ENCODE peak calls at places on chromosomes 13 and 19, in five cellular contexts. One of them, this sample, is unnamed. For H3K9me3, the result is how much of the 10 kb centered on the place peaks cover.

GRCh38 chr19:44647144-44647543 is 3.4 kb downstream of the PVR start:
- DNase-seq in spleen: peak
- DNase-seq in ascending aorta: no peak
- DNase-seq in PC-3: no peak
- DNase-seq in cardiac muscle cell: no peak
- DNase-seq in this sample: no peak

GRCh38 chr13:97385854-97386253 is 48.1 kb upstream of the RAP2A start:
- DNase-seq in spleen: no peak
- DNase-seq in ascending aorta: no peak
- DNase-seq in PC-3: peak
- DNase-seq in cardiac muscle cell: no peak
- DNase-seq in this sample: no peak

GRCh38 chr13:105616313-105617075 is 919.0 kb downstream of the EFNB2 start:
- DNase-seq in spleen: no peak
- DNase-seq in ascending aorta: no peak
- DNase-seq in PC-3: peak
- DNase-seq in cardiac muscle cell: no peak
- DNase-seq in this sample: no peak

GRCh38 chr13:30715837-30716236 is 19.5 kb upstream of the ALOX5AP start:
- DNase-seq in spleen: no peak
- DNase-seq in ascending aorta: no peak
- DNase-seq in PC-3: no peak
- DNase-seq in cardiac muscle cell: no peak
- DNase-seq in this sample: peak

GRCh38 chr19:43148233-43148632 is 38.1 kb downstream of the PSG5 start:
- DNase-seq in spleen: no peak
- DNase-seq in ascending aorta: no peak
- DNase-seq in PC-3: peak
- DNase-seq in cardiac muscle cell: peak
- DNase-seq in this sample: no peak

GRCh38 chr19:21697698-21698097 is 69.7 kb downstream of the ZNF100 start:
- DNase-seq in spleen: no peak
- DNase-seq in ascending aorta: no peak
- DNase-seq in PC-3: no peak
- DNase-seq in cardiac muscle cell: no peak
- DNase-seq in this sample: no peak

GRCh38 chr13:33782631-33783030 is 35.3 kb upstream of the RFC3 start:
- DNase-seq in spleen: no peak
- DNase-seq in ascending aorta: no peak
- DNase-seq in PC-3: no peak
- DNase-seq in cardiac muscle cell: no peak
- DNase-seq in this sample: no peak

GRCh38 chr13:91241249-91241648 is 106.2 kb upstream of the MIR17HG start:
- DNase-seq in spleen: no peak
- DNase-seq in ascending aorta: no peak
- DNase-seq in PC-3: no peak
- DNase-seq in cardiac muscle cell: no peak
- DNase-seq in this sample: no peak

GRCh38 chr19:53977429-53977990 is 13.9 kb upstream of the CACNG6 start:
- DNase-seq in spleen: no peak
- DNase-seq in ascending aorta: peak
- DNase-seq in PC-3: peak
- DNase-seq in cardiac muscle cell: peak
- DNase-seq in this sample: no peak

GRCh38 chr13:32229443-32229842 is 85.7 kb downstream of the ZAR1L start:
- DNase-seq in spleen: no peak
- DNase-seq in ascending aorta: no peak
- DNase-seq in PC-3: no peak
- DNase-seq in cardiac muscle cell: no peak
- DNase-seq in this sample: no peak

GRCh38 chr19:2054763-2055162 is 3.7 kb upstream of the MKNK2 start:
- DNase-seq in spleen: peak
- DNase-seq in ascending aorta: no peak
- DNase-seq in PC-3: no peak
- DNase-seq in cardiac muscle cell: no peak
- DNase-seq in this sample: peak

GRCh38 chr13:21435710-21436151 is 23.4 kb downstream of the ZDHHC20 start:
- DNase-seq in spleen: peak
- DNase-seq in ascending aorta: peak
- DNase-seq in PC-3: peak
- DNase-seq in cardiac muscle cell: peak
- DNase-seq in this sample: peak

GRCh38 chr13:96346846-96347367 is 257.0 kb downstream of the HS6ST3 start:
- DNase-seq in spleen: no peak
- DNase-seq in ascending aorta: no peak
- DNase-seq in PC-3: no peak
- DNase-seq in cardiac muscle cell: no peak
- DNase-seq in this sample: no peak

GRCh38 chr19:45474191-45474940 is 6.6 kb downstream of the FOSB start:
- DNase-seq in spleen: no peak
- DNase-seq in ascending aorta: no peak
- DNase-seq in PC-3: no peak
- DNase-seq in cardiac muscle cell: peak
- DNase-seq in this sample: no peak

GRCh38 chr19:47713046-47714021 is at the start of gene EHD2:
- DNase-seq in spleen: peak
- DNase-seq in ascending aorta: no peak
- DNase-seq in PC-3: no peak
- DNase-seq in cardiac muscle cell: peak
- DNase-seq in this sample: peak

GRCh38 chr13:106078191-106078590 is 457.3 kb downstream of the EFNB2 start:
- DNase-seq in spleen: no peak
- DNase-seq in ascending aorta: no peak
- DNase-seq in PC-3: no peak
- DNase-seq in cardiac muscle cell: peak
- DNase-seq in this sample: no peak

GRCh38 chr13:64755961-64756360 is 2474.2 kb downstream of the PCDH9 start:
- DNase-seq in spleen: no peak
- DNase-seq in ascending aorta: no peak
- DNase-seq in PC-3: no peak
- DNase-seq in cardiac muscle cell: peak
- DNase-seq in this sample: no peak

GRCh38 chr13:102212729-102213128 is 189.1 kb downstream of the FGF14 start:
- DNase-seq in spleen: no peak
- DNase-seq in ascending aorta: no peak
- DNase-seq in PC-3: no peak
- DNase-seq in cardiac muscle cell: no peak
- DNase-seq in this sample: no peak

GRCh38 chr19:56117889-56118288 is 3.2 kb downstream of the ZNF787 start:
- DNase-seq in spleen: no peak
- DNase-seq in ascending aorta: no peak
- DNase-seq in PC-3: no peak
- DNase-seq in cardiac muscle cell: no peak
- DNase-seq in this sample: no peak

GRCh38 chr13:54368387-54368786 is 1339.8 kb downstream of the OLFM4 start:
- DNase-seq in spleen: no peak
- DNase-seq in ascending aorta: no peak
- DNase-seq in PC-3: no peak
- DNase-seq in cardiac muscle cell: no peak
- DNase-seq in this sample: no peak

GRCh38 chr13:31485183-31485582 is 254.1 kb upstream of the RXFP2 start:
- DNase-seq in spleen: no peak
- DNase-seq in ascending aorta: no peak
- DNase-seq in PC-3: no peak
- DNase-seq in cardiac muscle cell: peak
- DNase-seq in this sample: no peak

GRCh38 chr13:29594310-29594709 is 1.2 kb downstream of the SLC7A1 start:
- DNase-seq in spleen: no peak
- DNase-seq in ascending aorta: no peak
- DNase-seq in PC-3: peak
- DNase-seq in cardiac muscle cell: peak
- DNase-seq in this sample: no peak

GRCh38 chr19:6233827-6234511 is 45.8 kb downstream of the MLLT1 start:
- DNase-seq in spleen: peak
- DNase-seq in ascending aorta: no peak
- DNase-seq in PC-3: no peak
- DNase-seq in cardiac muscle cell: peak
- DNase-seq in this sample: peak

GRCh38 chr19:52248256-52248655 is 21.1 kb upstream of the ZNF766 start:
- DNase-seq in spleen: peak
- DNase-seq in ascending aorta: no peak
- DNase-seq in PC-3: peak
- DNase-seq in cardiac muscle cell: peak
- DNase-seq in this sample: no peak

GRCh38 chr13:78759704-78760103 is 100.7 kb upstream of the OBI1 start:
- DNase-seq in spleen: no peak
- DNase-seq in ascending aorta: no peak
- DNase-seq in PC-3: no peak
- DNase-seq in cardiac muscle cell: no peak
- DNase-seq in this sample: no peak

GRCh38 chr13:27481766-27482165 is 31.4 kb upstream of the MTIF3 start:
- DNase-seq in spleen: peak
- DNase-seq in ascending aorta: no peak
- DNase-seq in PC-3: peak
- DNase-seq in cardiac muscle cell: peak
- DNase-seq in this sample: no peak

GRCh38 chr13:83211301-83211700 is 671.0 kb downstream of the SLITRK1 start:
- DNase-seq in spleen: no peak
- DNase-seq in ascending aorta: no peak
- DNase-seq in PC-3: no peak
- DNase-seq in cardiac muscle cell: no peak
- DNase-seq in this sample: no peak

GRCh38 chr19:19451429-19452240 is 46.2 kb downstream of the GATAD2A start:
- DNase-seq in spleen: no peak
- DNase-seq in ascending aorta: no peak
- DNase-seq in PC-3: no peak
- DNase-seq in cardiac muscle cell: no peak
- DNase-seq in this sample: peak
- H3K27ac ChIP-seq in spleen: peak
- H3K27ac ChIP-seq in ascending aorta: no peak
- H3K27ac ChIP-seq in PC-3: no peak
- H3K27ac ChIP-seq in cardiac muscle cell: peak
- H3K27ac ChIP-seq in this sample: no peak

GRCh38 chr19:58218899-58219298 is 9.8 kb upstream of the ZNF544 start:
- DNase-seq in spleen: no peak
- DNase-seq in ascending aorta: no peak
- DNase-seq in PC-3: peak
- DNase-seq in cardiac muscle cell: peak
- DNase-seq in this sample: no peak
- H3K9me3 ChIP-seq in spleen: half or more
- H3K9me3 ChIP-seq in ascending aorta: half or more
- H3K9me3 ChIP-seq in PC-3: under half
- H3K9me3 ChIP-seq in cardiac muscle cell: under half
- H3K9me3 ChIP-seq in this sample: under half

GRCh38 chr19:925087-925911 is 536 bp upstream of the ARID3A start:
- DNase-seq in spleen: peak
- DNase-seq in ascending aorta: no peak
- DNase-seq in PC-3: peak
- DNase-seq in cardiac muscle cell: peak
- DNase-seq in this sample: peak
- TF ChIP-seq CTCF in spleen: no peak
- TF ChIP-seq CTCF in ascending aorta: no peak
- TF ChIP-seq CTCF in PC-3: no peak
- TF ChIP-seq CTCF in cardiac muscle cell: no peak
- TF ChIP-seq CTCF in this sample: peak

GRCh38 chr13:108921238-108921637 is 291.8 kb downstream of the MYO16 start:
- DNase-seq in spleen: no peak
- DNase-seq in ascending aorta: no peak
- DNase-seq in PC-3: no peak
- DNase-seq in cardiac muscle cell: no peak
- DNase-seq in this sample: no peak

GRCh38 chr13:108922108-108922507 is 292.7 kb downstream of the MYO16 start:
- DNase-seq in spleen: no peak
- DNase-seq in ascending aorta: no peak
- DNase-seq in PC-3: no peak
- DNase-seq in cardiac muscle cell: no peak
- DNase-seq in this sample: no peak

GRCh38 chr13:108924154-108924940 is 294.9 kb downstream of the MYO16 start:
- DNase-seq in spleen: no peak
- DNase-seq in ascending aorta: no peak
- DNase-seq in PC-3: no peak
- DNase-seq in cardiac muscle cell: no peak
- DNase-seq in this sample: no peak

GRCh38 chr13:108925070-108925469 is 295.7 kb downstream of the MYO16 start:
- DNase-seq in spleen: no peak
- DNase-seq in ascending aorta: no peak
- DNase-seq in PC-3: no peak
- DNase-seq in cardiac muscle cell: no peak
- DNase-seq in this sample: no peak

DNA sequence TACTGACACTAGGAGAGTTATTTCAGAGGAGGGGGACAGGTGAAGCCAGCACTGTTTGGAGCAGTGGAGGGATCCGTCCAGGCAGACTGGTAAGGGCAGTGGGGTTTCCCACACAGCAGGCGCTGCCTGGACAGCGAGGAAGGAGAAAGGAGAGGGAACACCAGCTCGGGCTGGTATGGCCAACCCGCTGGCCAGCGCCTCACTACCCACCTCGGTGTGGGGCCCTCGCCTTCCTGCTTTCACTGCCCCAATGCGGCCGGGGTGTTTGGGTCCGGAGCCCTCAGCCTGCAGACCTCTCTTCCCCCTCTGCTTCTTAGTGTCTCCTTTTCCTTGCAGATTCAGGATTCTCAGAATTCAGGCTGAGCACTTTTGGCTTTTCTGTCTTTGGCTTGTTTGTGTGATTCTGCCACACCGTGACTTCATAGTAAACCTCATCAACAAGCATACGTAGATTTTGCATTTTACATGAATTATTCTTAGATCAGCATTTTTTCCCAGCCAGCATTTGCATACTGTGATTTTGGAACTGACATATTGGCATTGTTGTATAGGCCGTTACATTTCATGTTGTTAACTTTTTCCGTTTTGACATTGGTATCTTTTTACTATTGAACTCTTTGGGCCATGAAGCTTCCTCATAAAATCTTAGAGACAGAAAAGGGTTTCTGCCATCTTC is 294.1 kb downstream of the MYO16 start:
- DNase-seq in spleen: no peak
- DNase-seq in ascending aorta: no peak
- DNase-seq in PC-3: no peak
- DNase-seq in cardiac muscle cell: no peak
- DNase-seq in this sample: no peak
- H3K27ac ChIP-seq in spleen: no peak
- H3K27ac ChIP-seq in ascending aorta: no peak
- H3K27ac ChIP-seq in PC-3: no peak
- H3K27ac ChIP-seq in cardiac muscle cell: no peak
- H3K27ac ChIP-seq in this sample: no peak

DNA sequence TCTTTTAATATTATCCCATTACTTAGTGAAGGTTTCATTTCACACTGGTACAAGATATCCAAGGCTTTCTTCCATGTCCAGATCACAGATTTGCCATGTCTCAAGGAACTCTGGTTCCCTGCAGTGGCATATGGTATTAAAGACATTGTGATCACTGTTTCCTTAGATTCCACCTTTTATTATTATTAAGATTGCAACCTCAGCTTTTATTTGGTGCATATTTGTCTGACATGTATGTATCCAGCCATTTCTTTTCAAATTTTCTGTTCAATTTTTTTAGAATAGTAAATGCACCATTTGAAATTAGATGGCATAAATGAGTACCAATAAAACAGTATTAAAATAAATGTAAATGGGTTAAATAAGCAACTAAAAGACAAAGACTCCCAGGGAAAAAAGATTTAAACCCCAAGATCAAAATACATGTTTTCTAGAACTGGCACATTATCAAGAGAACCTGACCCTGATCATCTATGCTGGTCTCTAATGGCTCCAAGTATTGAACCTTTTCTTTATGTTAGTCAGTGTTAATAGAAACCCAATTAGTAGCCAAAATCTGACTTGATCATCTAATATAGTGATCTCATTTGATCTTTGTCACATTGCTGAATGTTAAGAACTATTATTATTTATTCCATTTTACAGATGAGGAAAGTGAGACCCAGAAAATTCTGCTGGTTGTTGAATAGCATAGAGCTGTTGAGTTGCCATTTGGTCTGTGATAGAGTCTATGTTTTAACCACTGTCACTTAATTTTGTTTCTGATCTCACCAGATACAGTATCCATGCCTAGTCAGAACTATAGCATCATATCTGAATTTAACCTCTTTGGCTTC is at the start of gene OR10H4:
- DNase-seq in spleen: no peak
- DNase-seq in ascending aorta: no peak
- DNase-seq in PC-3: no peak
- DNase-seq in cardiac muscle cell: no peak
- DNase-seq in this sample: no peak
- H3K9me3 ChIP-seq in spleen: under half
- H3K9me3 ChIP-seq in ascending aorta: under half
- H3K9me3 ChIP-seq in PC-3: under half
- H3K9me3 ChIP-seq in cardiac muscle cell: under half
- H3K9me3 ChIP-seq in this sample: under half

This sample was measured in kidney.